ENCODE peak calls at places on chromosomes 6 and 20, in ten cellular contexts. Z is T-cell, L is lower lobe of right lung, P is GM19239, H is ascending aorta, N is GM04504, Q is HepG2, C is HuH-7.5, E is heart left ventricle, F is HT1080. V is an unnamed sample.
A peak's percentile ranks its signal among the peaks of the same experiment; 100 is the strongest.

GRCh38 chr6:112049051-112049799 is 4.7 kb upstream of the CCN6 start:
- DNase-seq in Z (no peak), L (no peak), P (no peak), H (no peak), N (no peak), Q (peak; percentile 17), C (no peak), E (no peak), F (peak; percentile 51), V (no peak)

GRCh38 chr6:51098801-51099200 is 280.1 kb downstream of the TFAP2B start:
- DNase-seq in Z (no peak), L (no peak), P (no peak), H (no peak), N (no peak), Q (no peak), C (no peak), E (no peak), F (peak; percentile 17), V (no peak)

GRCh38 chr6:100763617-100764016 is 117.5 kb downstream of the ASCC3 start:
- DNase-seq in Z (no peak), L (no peak), P (no peak), H (no peak), N (no peak), Q (no peak), C (no peak), E (no peak), F (no peak), V (no peak)

GRCh38 chr6:17964633-17965032 is 22.8 kb downstream of the KIF13A start:
- DNase-seq in Z (no peak), L (no peak), P (no peak), H (no peak), N (no peak), Q (no peak), C (no peak), E (no peak), F (no peak), V (no peak)

GRCh38 chr20:62707281-62707941 is 1.2 kb upstream of the NTSR1 start:
- DNase-seq in Z (no peak), L (no peak), P (no peak), H (no peak), N (no peak), Q (no peak), C (no peak), E (no peak), F (no peak), V (no peak)

GRCh38 chr6:113627480-113627879 is 229.7 kb upstream of the MARCKS start:
- DNase-seq in Z (no peak), L (no peak), P (no peak), H (no peak), N (no peak), Q (no peak), C (no peak), E (no peak), F (no peak), V (no peak)

GRCh38 chr6:88538130-88538706 is 372.1 kb upstream of the CNR1 start:
- DNase-seq in Z (no peak), L (no peak), P (no peak), H (no peak), N (peak; percentile 4), Q (no peak), C (no peak), E (no peak), F (no peak), V (no peak)

GRCh38 chr6:56348578-56348977 is 101.2 kb upstream of the COL21A1 start:
- DNase-seq in Z (no peak), L (no peak), P (no peak), H (no peak), N (no peak), Q (no peak), C (no peak), E (no peak), F (peak; percentile 32), V (no peak)

GRCh38 chr6:24935323-24935722 is 437 bp downstream of the RIPOR2 start:
- DNase-seq in Z (no peak), L (no peak), P (no peak), H (no peak), N (no peak), Q (no peak), C (no peak), E (no peak), F (no peak), V (no peak)

GRCh38 chr20:36959242-36959641 is 7.7 kb upstream of the SAMHD1 start:
- DNase-seq in Z (no peak), L (no peak), P (no peak), H (no peak), N (no peak), Q (no peak), C (no peak), E (no peak), F (no peak), V (no peak)

GRCh38 chr6:16851758-16852157 is 90.5 kb upstream of the ATXN1 start:
- DNase-seq in Z (no peak), L (no peak), P (no peak), H (no peak), N (no peak), Q (no peak), C (no peak), E (no peak), F (no peak), V (no peak)

GRCh38 chr6:89073014-89073620 is 7.4 kb upstream of the PNRC1 start:
- DNase-seq in Z (no peak), L (no peak), P (no peak), H (no peak), N (no peak), Q (peak; percentile 57), C (no peak), E (no peak), F (no peak), V (no peak)

GRCh38 chr6:158115102-158115501 is 53.0 kb downstream of the SERAC1 start:
- DNase-seq in Z (no peak), L (no peak), P (no peak), H (no peak), N (no peak), Q (no peak), C (no peak), E (no peak), F (no peak), V (no peak)

GRCh38 chr20:22577515-22578220 is 6.7 kb downstream of the FOXA2 start:
- DNase-seq in Z (no peak), L (peak; percentile 84), P (no peak), H (no peak), N (no peak), Q (peak; percentile 52), C (peak; percentile 74), E (no peak), F (no peak), V (no peak)

GRCh38 chr20:33862709-33863403 is 51.7 kb downstream of the CHMP4B start:
- DNase-seq in Z (peak; percentile 31), L (peak; percentile 67), P (peak; percentile 73), H (peak; percentile 68), N (peak; percentile 17), Q (peak; percentile 76), C (peak; percentile 95), E (peak; percentile 36), F (peak; percentile 75), V (no peak)

GRCh38 chr6:151807513-151808330 is at the start of gene ESR1:
- DNase-seq in Z (no peak), L (peak; percentile 45), P (no peak), H (no peak), N (no peak), Q (no peak), C (no peak), E (no peak), F (no peak), V (no peak)

GRCh38 chr6:84657486-84657885 is 106.9 kb downstream of the TBX18 start:
- DNase-seq in Z (no peak), L (no peak), P (no peak), H (no peak), N (no peak), Q (no peak), C (no peak), E (no peak), F (peak; percentile 43), V (no peak)

GRCh38 chr6:31888281-31889258 is 8.9 kb downstream of the EHMT2 start:
- DNase-seq in Z (peak; percentile 30), L (no peak), P (peak; percentile 67), H (no peak), N (no peak), Q (no peak), C (no peak), E (no peak), F (no peak), V (no peak)

GRCh38 chr6:148427333-148427732 is 84.7 kb downstream of the SASH1 start:
- DNase-seq in Z (no peak), L (no peak), P (no peak), H (no peak), N (no peak), Q (no peak), C (no peak), E (no peak), F (no peak), V (no peak)

GRCh38 chr6:99424022-99424421 is 1.1 kb downstream of the PNISR start:
- DNase-seq in Z (no peak), L (no peak), P (no peak), H (no peak), N (no peak), Q (no peak), C (no peak), E (no peak), F (no peak), V (no peak)

GRCh38 chr20:52105045-52105572 is 86.5 kb downstream of the ZFP64 start:
- DNase-seq in Z (no peak), L (no peak), P (no peak), H (no peak), N (no peak), Q (no peak), C (peak; percentile 65), E (no peak), F (no peak), V (no peak)

GRCh38 chr6:75711173-75711572 is 37.9 kb upstream of the MYO6 start:
- DNase-seq in Z (no peak), L (no peak), P (no peak), H (no peak), N (no peak), Q (no peak), C (no peak), E (no peak), F (no peak), V (no peak)

GRCh38 chr6:119334535-119335264 is 14.9 kb downstream of the MAN1A1 start:
- DNase-seq in Z (no peak), L (no peak), P (no peak), H (no peak), N (no peak), Q (no peak), C (no peak), E (no peak), F (no peak), V (no peak)

GRCh38 chr6:4778086-4778485 is 1.9 kb downstream of the CDYL start:
- DNase-seq in Z (no peak), L (no peak), P (no peak), H (no peak), N (no peak), Q (no peak), C (no peak), E (no peak), F (peak; percentile 10), V (no peak)

GRCh38 chr20:62203378-62204030 is 16.6 kb downstream of the HRH3 start:
- DNase-seq in Z (no peak), L (peak; percentile 30), P (no peak), H (no peak), N (no peak), Q (no peak), C (no peak), E (peak; percentile 18), F (no peak), V (no peak)

GRCh38 chr6:48135352-48136084 is 24.5 kb upstream of the PTCHD4 start:
- DNase-seq in Z (no peak), L (no peak), P (no peak), H (no peak), N (peak; percentile 28), Q (no peak), C (no peak), E (no peak), F (peak; percentile 71), V (no peak)

GRCh38 chr6:159267165-159267564 is 98.0 kb downstream of the FNDC1 start:
- DNase-seq in Z (no peak), L (no peak), P (no peak), H (no peak), N (no peak), Q (no peak), C (no peak), E (no peak), F (no peak), V (no peak)

GRCh38 chr6:52127957-52128356 is 40.5 kb upstream of the PKHD1 start:
- DNase-seq in Z (no peak), L (no peak), P (no peak), H (no peak), N (no peak), Q (no peak), C (no peak), E (no peak), F (no peak), V (peak; percentile 50)

V was measured in esophagus muscularis mucosa.